ENCODE peak calls at places on chromosomes 6 and 20, in eight cellular contexts. U is SK-N-SH, X is GM23248, I is HCT116, N is PC-3, Y is MM.1S, H is neural progenitor cell, E is hepatocyte. S is an unnamed sample. For H3K9me3, the result is how much of the 10 kb centered on the place peaks cover.

GRCh38 chr20:59723108-59723500 is 118.8 kb downstream of the PHACTR3 start:
- DNase-seq in U (no peak), X (no peak), I (no peak), N (no peak), Y (no peak), H (no peak), E (no peak), S (no peak)

GRCh38 chr6:170089937-170090335 is 200.9 kb downstream of the DLL1 start:
- DNase-seq in U (no peak), X (no peak), I (no peak), N (no peak), Y (no peak), H (no peak), E (no peak), S (no peak)

GRCh38 chr6:10419749-10420545 is 5.1 kb upstream of the TFAP2A start:
- DNase-seq in U (no peak), X (peak), I (no peak), N (peak), Y (no peak), H (no peak), E (no peak), S (no peak)

GRCh38 chr6:133505680-133506079 is 264.5 kb downstream of the EYA4 start:
- DNase-seq in U (no peak), X (no peak), I (no peak), N (peak), Y (no peak), H (no peak), E (no peak), S (no peak)

GRCh38 chr20:46701556-46701955 is 7.9 kb upstream of the SLC2A10 start:
- DNase-seq in U (no peak), X (peak), I (no peak), N (peak), Y (no peak), H (no peak), E (no peak), S (no peak)

GRCh38 chr6:42043787-42044475 is 6.4 kb upstream of the TAF8 start:
- DNase-seq in U (peak), X (peak), I (peak), N (peak), Y (peak), H (peak), E (peak), S (peak)

GRCh38 chr20:57498425-57499400 is 26.2 kb downstream of the CTCFL start:
- DNase-seq in U (peak), X (peak), I (peak), N (peak), Y (peak), H (peak), E (peak), S (peak)

GRCh38 chr6:32609731-32610640 is 20.3 kb upstream of the HLA-DRB1 start:
- DNase-seq in U (peak), X (peak), I (peak), N (peak), Y (peak), H (peak), E (peak), S (peak)

GRCh38 chr20:33481431-33481941 is 8.4 kb upstream of the CBFA2T2 start:
- DNase-seq in U (no peak), X (no peak), I (no peak), N (no peak), Y (no peak), H (no peak), E (no peak), S (no peak)

GRCh38 chr20:62629864-62630470 is 12.3 kb upstream of the SLCO4A1 start:
- DNase-seq in U (no peak), X (no peak), I (no peak), N (no peak), Y (no peak), H (no peak), E (no peak), S (no peak)

GRCh38 chr6:130675072-130675471 is 152.1 kb upstream of the SMLR1 start:
- DNase-seq in U (no peak), X (peak), I (no peak), N (peak), Y (no peak), H (no peak), E (no peak), S (no peak)

DNA sequence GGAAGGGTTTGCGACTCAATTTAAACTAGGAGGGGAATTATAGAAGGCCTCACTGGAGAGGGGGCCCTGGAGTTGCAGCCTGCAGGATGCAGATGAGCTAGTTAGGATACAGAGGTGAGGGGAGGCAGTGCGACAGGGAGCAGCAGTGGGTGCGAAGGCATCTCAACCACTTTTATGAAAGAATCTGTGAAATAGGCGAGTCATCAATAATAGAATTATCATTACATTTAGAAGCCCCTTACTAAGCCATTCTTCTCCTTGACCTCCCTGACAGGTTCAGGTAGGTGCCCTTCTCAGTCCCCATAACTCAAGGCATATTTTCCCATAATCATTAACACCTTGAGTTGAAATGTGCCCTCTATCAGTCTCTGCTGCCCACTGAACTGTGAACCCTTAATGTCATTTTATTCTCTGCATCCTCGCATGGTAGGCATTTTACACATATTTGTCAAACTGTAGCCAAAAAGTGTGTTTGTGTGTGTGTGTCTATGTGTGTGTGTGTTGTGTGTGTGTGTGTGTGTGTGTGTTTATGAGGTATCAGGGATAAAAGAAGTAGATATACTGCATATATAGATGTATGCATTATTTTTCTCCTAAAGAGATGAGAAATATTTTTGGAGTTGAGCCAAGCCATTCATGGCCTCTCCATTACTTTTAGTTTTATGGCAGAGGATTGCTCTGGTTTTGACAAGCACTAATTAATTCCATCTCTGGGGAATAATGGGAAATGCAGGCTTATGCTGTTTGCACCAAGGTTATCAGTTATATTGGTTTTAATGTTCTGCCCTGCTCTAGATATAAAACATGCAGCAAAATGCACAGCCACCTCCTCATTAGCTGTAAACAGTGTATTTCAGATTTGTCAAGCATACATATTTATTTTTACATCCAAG is 898.7 kb downstream of the KIF16B start:
- DNase-seq in U (peak), X (peak), I (no peak), N (no peak), Y (no peak), H (no peak), E (no peak), S (no peak)
- H3K9me3 ChIP-seq in U (under half), X (under half), I (under half), N (under half), Y (under half), H (under half), E (under half), S (under half)

GRCh38 chr6:108744244-108744972 is 103.8 kb upstream of the ARMC2 start:
- DNase-seq in U (no peak), X (no peak), I (no peak), N (no peak), Y (no peak), H (no peak), E (no peak), S (no peak)

GRCh38 chr6:108741346-108741989 is 106.8 kb upstream of the ARMC2 start:
- DNase-seq in U (no peak), X (no peak), I (no peak), N (no peak), Y (no peak), H (no peak), E (no peak), S (no peak)

GRCh38 chr6:108739496-108740330 is 108.5 kb upstream of the ARMC2 start:
- DNase-seq in U (no peak), X (no peak), I (no peak), N (peak), Y (no peak), H (no peak), E (no peak), S (no peak)

GRCh38 chr6:108744996-108745395 is 103.2 kb upstream of the ARMC2 start:
- DNase-seq in U (no peak), X (no peak), I (no peak), N (no peak), Y (no peak), H (no peak), E (no peak), S (no peak)

DNA sequence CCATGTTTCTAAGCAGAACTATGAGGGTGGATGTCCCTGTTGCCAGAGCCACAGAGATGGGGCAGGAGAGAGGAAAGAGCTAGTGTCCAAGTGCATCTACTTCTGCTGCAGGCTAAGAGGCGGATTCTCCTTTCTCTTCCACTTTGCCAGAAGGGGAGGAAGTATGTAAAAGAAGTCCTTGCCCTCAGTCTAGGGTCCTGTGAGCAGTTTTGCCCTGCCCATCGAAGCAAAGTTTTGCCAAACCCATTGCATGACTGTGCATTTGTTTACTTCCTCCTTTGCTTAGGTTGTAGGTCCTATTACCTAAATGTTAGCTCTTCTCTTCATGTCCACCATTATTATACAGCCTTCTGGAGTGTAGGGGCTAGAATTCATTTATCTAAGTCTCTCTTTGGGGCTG is 106.2 kb upstream of the ARMC2 start:
- DNase-seq in U (no peak), X (no peak), I (no peak), N (peak), Y (no peak), H (no peak), E (no peak), S (peak)
- TF ChIP-seq EZH2phosphoT487 in U (no peak), X (no peak), I (no peak), N (no peak), Y (no peak), H (no peak), E (no peak), S (no peak)

DNA sequence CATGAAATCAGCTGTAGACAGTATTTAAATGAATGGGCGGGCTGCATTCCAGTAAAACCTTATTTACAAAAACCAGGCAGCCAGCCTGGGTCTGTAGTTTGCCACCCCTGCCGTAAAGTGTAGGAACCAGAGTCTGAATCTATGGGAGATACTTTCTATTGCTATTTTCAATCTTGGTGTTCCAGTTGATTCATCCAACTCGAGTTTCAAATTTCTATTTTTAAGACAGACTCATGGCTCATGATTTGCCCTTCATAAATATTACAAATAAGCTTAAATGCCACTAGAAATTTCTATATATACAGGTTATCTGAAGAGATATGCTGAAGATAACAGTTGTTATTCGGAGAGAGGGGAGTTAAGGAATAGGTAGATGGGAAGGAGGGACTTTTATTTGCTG is 18.9 kb upstream of the ADGRF4 start:
- DNase-seq in U (no peak), X (no peak), I (no peak), N (no peak), Y (no peak), H (no peak), E (no peak), S (no peak)
- H3K9me3 ChIP-seq in U (under half), X (under half), I (under half), N (under half), Y (under half), H (under half), E (under half), S (under half)

GRCh38 chr6:11433860-11434259 is 103.7 kb upstream of the TMEM170B start:
- DNase-seq in U (no peak), X (no peak), I (no peak), N (peak), Y (no peak), H (no peak), E (no peak), S (no peak)

GRCh38 chr6:11434565-11435326 is 102.8 kb upstream of the TMEM170B start:
- DNase-seq in U (no peak), X (peak), I (no peak), N (peak), Y (no peak), H (no peak), E (peak), S (no peak)

GRCh38 chr6:11432091-11432490 is 105.5 kb upstream of the TMEM170B start:
- DNase-seq in U (no peak), X (peak), I (no peak), N (no peak), Y (no peak), H (no peak), E (no peak), S (no peak)

GRCh38 chr6:11431455-11431937 is 106.1 kb upstream of the TMEM170B start:
- DNase-seq in U (no peak), X (no peak), I (no peak), N (no peak), Y (no peak), H (no peak), E (no peak), S (no peak)

GRCh38 chr6:11432713-11433450 is 104.7 kb upstream of the TMEM170B start:
- DNase-seq in U (no peak), X (peak), I (no peak), N (peak), Y (no peak), H (no peak), E (no peak), S (no peak)
- TF ChIP-seq EZH2phosphoT487 in U (no peak), X (no peak), I (no peak), N (no peak), Y (no peak), H (no peak), E (no peak), S (no peak)